ENCODE peak calls at places on chromosomes 6 and 20, in eight cellular contexts. A, J, G, D, Q, B, N and O are unnamed samples.

GRCh38 chr6:139977887-139978332 is 603.5 kb upstream of the CITED2 start:
- DNase-seq in A (no peak), J (no peak), G (no peak), D (peak; percentile 62), Q (peak; percentile 18), B (no peak), N (no peak), O (no peak)

GRCh38 chr20:59301343-59302007 is 1.1 kb downstream of the EDN3 start:
- DNase-seq in A (no peak), J (no peak), G (no peak), D (no peak), Q (no peak), B (no peak), N (no peak), O (no peak)

GRCh38 chr6:53717571-53717970 is 52.0 kb upstream of the KLHL31 start:
- DNase-seq in A (no peak), J (no peak), G (no peak), D (no peak), Q (no peak), B (no peak), N (no peak), O (no peak)

GRCh38 chr20:21237956-21238355 is 65.2 kb upstream of the XRN2 start:
- DNase-seq in A (no peak), J (no peak), G (no peak), D (no peak), Q (no peak), B (no peak), N (no peak), O (no peak)

GRCh38 chr20:5216663-5217062 is 89.9 kb downstream of the CDS2 start:
- DNase-seq in A (no peak), J (no peak), G (no peak), D (no peak), Q (no peak), B (no peak), N (peak; percentile 56), O (no peak)

GRCh38 chr6:154370545-154370944 is 13.9 kb upstream of the IPCEF1 start:
- DNase-seq in A (no peak), J (no peak), G (peak; percentile 4), D (peak; percentile 71), Q (peak; percentile 25), B (peak; percentile 42), N (peak; percentile 57), O (no peak)

GRCh38 chr6:170113141-170113540 is 177.7 kb downstream of the DLL1 start:
- DNase-seq in A (peak; percentile 10), J (peak; percentile 24), G (no peak), D (no peak), Q (no peak), B (no peak), N (peak; percentile 16), O (no peak)

GRCh38 chr6:167153523-167153959 is 4.2 kb downstream of the GPR31 start:
- DNase-seq in A (no peak), J (peak; percentile 54), G (no peak), D (no peak), Q (peak; percentile 15), B (no peak), N (no peak), O (no peak)

GRCh38 chr6:19892250-19892649 is 55.1 kb downstream of the ID4 start:
- DNase-seq in A (no peak), J (no peak), G (no peak), D (no peak), Q (no peak), B (no peak), N (no peak), O (no peak)

GRCh38 chr20:58651823-58652605 is 931 bp downstream of the STX16 start:
- DNase-seq in A (peak; percentile 71), J (peak; percentile 89), G (peak; percentile 68), D (peak; percentile 80), Q (peak; percentile 54), B (peak; percentile 73), N (no peak), O (peak; percentile 37)

GRCh38 chr20:63056236-63057132 is 49.7 kb upstream of the BHLHE23 start:
- DNase-seq in A (peak; percentile 63), J (peak; percentile 82), G (peak; percentile 31), D (no peak), Q (no peak), B (peak; percentile 82), N (no peak), O (no peak)

GRCh38 chr20:40748182-40748581 is 59.1 kb upstream of the MAFB start:
- DNase-seq in A (no peak), J (no peak), G (no peak), D (no peak), Q (no peak), B (no peak), N (no peak), O (no peak)

GRCh38 chr6:72522735-72523141 is 99.1 kb upstream of the KCNQ5 start:
- DNase-seq in A (no peak), J (no peak), G (peak; percentile 4), D (no peak), Q (peak; percentile 9), B (peak; percentile 67), N (no peak), O (no peak)

GRCh38 chr20:3071610-3072529 is at the start of gene OXT:
- DNase-seq in A (no peak), J (peak; percentile 91), G (peak; percentile 71), D (no peak), Q (no peak), B (peak; percentile 58), N (no peak), O (no peak)

GRCh38 chr6:41228616-41229015 is 467 bp downstream of the TREML4 start:
- DNase-seq in A (no peak), J (no peak), G (no peak), D (no peak), Q (no peak), B (peak; percentile 34), N (no peak), O (no peak)
- TF ChIP-seq CTCF in A (no peak), J (peak; percentile 27), G (no peak), D (no peak), Q (no peak), B (peak; percentile 26), N (no peak), O (no peak)

GRCh38 chr6:68636710-68637470 is 1.8 kb downstream of the ADGRB3 start:
- DNase-seq in A (no peak), J (no peak), G (no peak), D (no peak), Q (no peak), B (no peak), N (no peak), O (no peak)
- H3K27ac ChIP-seq in A (no peak overlapping the region), J (no peak overlapping the region), G (no peak overlapping the region), D (no peak overlapping the region), Q (no peak overlapping the region), B (no peak overlapping the region), N (peak overlapping the region; percentile 97), O (no peak overlapping the region)

GRCh38 chr6:328924-329323 is 36.6 kb downstream of the DUSP22 start:
- DNase-seq in A (peak; percentile 37), J (no peak), G (no peak), D (no peak), Q (no peak), B (no peak), N (no peak), O (no peak)

GRCh38 chr6:328184-328670 is 35.9 kb downstream of the DUSP22 start:
- DNase-seq in A (peak; percentile 87), J (no peak), G (no peak), D (peak; percentile 88), Q (no peak), B (no peak), N (no peak), O (no peak)

GRCh38 chr6:330948-331347 is 38.7 kb downstream of the DUSP22 start:
- DNase-seq in A (peak; percentile 34), J (no peak), G (no peak), D (no peak), Q (no peak), B (no peak), N (no peak), O (no peak)

GRCh38 chr6:331622-332521 is 39.6 kb downstream of the DUSP22 start:
- DNase-seq in A (no peak), J (peak; percentile 79), G (no peak), D (no peak), Q (no peak), B (no peak), N (peak; percentile 34), O (no peak)

GRCh38 chr6:329888-330691 is 37.8 kb downstream of the DUSP22 start:
- DNase-seq in A (peak; percentile 78), J (peak; percentile 78), G (no peak), D (peak; percentile 18), Q (no peak), B (peak; percentile 43), N (no peak), O (no peak)
- TF ChIP-seq CTCF in A (peak; percentile 18), J (no peak), G (no peak), D (no peak), Q (no peak), B (peak; percentile 11), N (no peak), O (no peak)

GRCh38 chr20:37200376-37200775 is 21.0 kb upstream of the MROH8 start:
- DNase-seq in A (no peak), J (no peak), G (no peak), D (no peak), Q (no peak), B (no peak), N (no peak), O (no peak)

GRCh38 chr20:37201827-37202162 is 22.4 kb upstream of the MROH8 start:
- DNase-seq in A (no peak), J (no peak), G (no peak), D (no peak), Q (no peak), B (no peak), N (no peak), O (no peak)

GRCh38 chr20:37202267-37202943 is 23.1 kb upstream of the MROH8 start:
- DNase-seq in A (no peak), J (no peak), G (peak; percentile 15), D (peak; percentile 95), Q (peak; percentile 81), B (peak; percentile 53), N (no peak), O (no peak)

GRCh38 chr20:37198962-37199660 is 19.8 kb upstream of the MROH8 start:
- DNase-seq in A (no peak), J (no peak), G (no peak), D (no peak), Q (no peak), B (no peak), N (no peak), O (no peak)

GRCh38 chr20:37200926-37201826 is 21.8 kb upstream of the MROH8 start:
- DNase-seq in A (no peak), J (no peak), G (no peak), D (no peak), Q (no peak), B (no peak), N (no peak), O (no peak)
- H3K27ac ChIP-seq in A (peak overlapping the region; percentile 64), J (no peak overlapping the region), G (no peak overlapping the region), D (peak overlapping the region; percentile 55), Q (peak overlapping the region; percentile 28), B (peak overlapping the region; percentile 63), N (no peak overlapping the region), O (peak overlapping the region; percentile 65)